ENCODE peak calls at places on chromosomes 2 and 18, in four cellular contexts. O, S, I and K are unnamed samples.

GRCh38 chr18:48785686-48786470 is 164.9 kb downstream of the SMAD7 start:
- DNase-seq in I (no peak), S (no peak), O (no peak), K (no peak)

GRCh38 chr2:22497789-22498188 is 887.2 kb upstream of the KLHL29 start:
- DNase-seq in I (no peak), O (no peak), S (no peak), K (no peak)

GRCh38 chr2:102046135-102046901 is 54.6 kb downstream of the IL1R2 start:
- DNase-seq in I (no peak), O (no peak), S (peak), K (no peak)

GRCh38 chr2:11652555-11652954 is 17.4 kb downstream of the NTSR2 start:
- DNase-seq in O (no peak), I (no peak), S (no peak), K (no peak)

GRCh38 chr18:8982416-8983183 is 119.9 kb upstream of the NDUFV2 start:
- DNase-seq in O (peak), S (peak), I (peak), K (peak)

GRCh38 chr18:62878305-62878704 is 163.0 kb downstream of the PHLPP1 start:
- DNase-seq in S (no peak), O (no peak), I (no peak), K (no peak)

GRCh38 chr2:233490831-233491230 is 75.8 kb downstream of the USP40 start:
- DNase-seq in I (no peak), S (no peak), O (no peak), K (no peak)

GRCh38 chr2:132439703-132440398 is 23.2 kb downstream of the GPR39 start:
- DNase-seq in I (no peak), S (peak), O (peak), K (no peak)

GRCh38 chr2:96985181-96985580 is 1.2 kb downstream of the FAM178B start:
- DNase-seq in S (no peak), O (no peak), I (no peak), K (peak)

GRCh38 chr18:11119962-11120361 is 29.4 kb downstream of the PIEZO2 start:
- DNase-seq in S (peak), I (no peak), O (peak), K (no peak)

GRCh38 chr2:42888321-42888720 is 95.9 kb upstream of the HAAO start:
- DNase-seq in S (no peak), I (no peak), O (no peak), K (no peak)

GRCh38 chr2:110105608-110106467 is 9.8 kb downstream of the MALL start:
- DNase-seq in S (peak), I (no peak), O (peak), K (no peak)

GRCh38 chr2:219219113-219219696 is 447 bp upstream of the ABCB6 start:
- DNase-seq in O (no peak), I (no peak), S (no peak), K (peak)

GRCh38 chr2:209441541-209441940 is 17.7 kb downstream of the MAP2 start:
- DNase-seq in I (no peak), O (no peak), S (no peak), K (no peak)

GRCh38 chr18:7221424-7222155 is 9.3 kb upstream of the LRRC30 start:
- DNase-seq in I (peak), S (peak), O (peak), K (peak)

GRCh38 chr2:8193686-8194615 is 487.9 kb upstream of the ID2 start:
- DNase-seq in S (no peak), I (no peak), O (no peak), K (peak)

GRCh38 chr2:199861116-199861774 is 10.3 kb upstream of the FTCDNL1 start:
- DNase-seq in I (peak), O (peak), S (peak), K (no peak)

GRCh38 chr2:66435549-66435875 is 587 bp downstream of the MEIS1 start:
- DNase-seq in I (peak), O (no peak), S (no peak), K (no peak)

GRCh38 chr2:229910832-229911412 is 10.9 kb downstream of the TRIP12 start:
- DNase-seq in S (peak), I (peak), O (peak), K (no peak)

GRCh38 chr2:150234787-150235512 is 252.5 kb downstream of the RND3 start:
- DNase-seq in O (no peak), I (no peak), S (no peak), K (no peak)

GRCh38 chr2:54603357-54603756 is 120.1 kb upstream of the EML6 start:
- DNase-seq in S (no peak), O (no peak), I (no peak), K (no peak)

GRCh38 chr18:28439870-28440269 is 262.9 kb upstream of the CDH2 start:
- DNase-seq in S (no peak), O (no peak), I (no peak), K (no peak)

DNA sequence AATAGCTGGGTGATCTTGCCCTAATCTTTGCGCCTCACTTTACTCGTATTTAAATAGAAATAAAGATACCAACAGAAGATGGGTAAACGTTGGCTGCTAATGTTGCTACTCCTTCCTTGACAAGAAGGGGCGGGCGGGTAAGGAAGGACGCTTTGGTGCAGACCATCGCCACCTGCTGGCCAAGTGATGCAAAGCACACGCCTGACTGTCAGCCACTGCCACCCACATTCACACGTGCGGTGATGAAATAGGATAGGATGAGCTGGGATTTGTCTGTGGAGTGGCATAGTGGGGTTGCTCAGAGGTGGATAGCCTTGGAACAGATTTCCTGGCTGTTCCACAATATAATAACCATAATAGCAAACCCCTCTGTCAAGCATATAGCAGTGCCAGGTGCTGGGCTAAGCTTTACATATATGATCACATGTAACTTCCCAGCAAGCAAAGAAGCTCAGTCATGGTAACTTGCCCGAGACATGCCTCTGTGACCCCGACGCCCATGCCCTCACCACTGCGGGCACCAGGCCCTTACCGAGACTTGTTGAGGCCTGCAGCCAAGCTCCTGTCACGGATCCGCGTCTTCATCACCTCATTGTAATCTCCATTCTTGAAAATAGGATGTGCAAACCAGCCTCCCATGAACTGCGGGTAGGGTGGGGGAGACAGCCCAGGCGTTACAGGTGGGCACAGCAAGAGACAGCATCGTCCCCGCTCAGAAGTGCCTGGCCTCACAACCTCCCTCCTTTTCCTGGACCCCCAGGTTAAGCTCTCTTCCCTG is 39.3 kb downstream of the LCT start:
- DNase-seq in I (peak), O (peak), S (peak), K (peak)
- TF ChIP-seq ESRRA in I (no peak), O (no peak), S (no peak), K (no peak)

GRCh38 chr2:192196451-192197194 is 1.9 kb upstream of the TMEFF2 start:
- DNase-seq in S (no peak), O (no peak), I (no peak), K (no peak)

GRCh38 chr2:192203876-192204275 is 9.1 kb upstream of the TMEFF2 start:
- DNase-seq in O (no peak), S (no peak), I (no peak), K (no peak)

GRCh38 chr2:192202373-192202772 is 7.6 kb upstream of the TMEFF2 start:
- DNase-seq in O (no peak), I (no peak), S (no peak), K (no peak)

GRCh38 chr2:192197387-192197786 is 2.7 kb upstream of the TMEFF2 start:
- DNase-seq in O (peak), S (no peak), I (no peak), K (no peak)

DNA sequence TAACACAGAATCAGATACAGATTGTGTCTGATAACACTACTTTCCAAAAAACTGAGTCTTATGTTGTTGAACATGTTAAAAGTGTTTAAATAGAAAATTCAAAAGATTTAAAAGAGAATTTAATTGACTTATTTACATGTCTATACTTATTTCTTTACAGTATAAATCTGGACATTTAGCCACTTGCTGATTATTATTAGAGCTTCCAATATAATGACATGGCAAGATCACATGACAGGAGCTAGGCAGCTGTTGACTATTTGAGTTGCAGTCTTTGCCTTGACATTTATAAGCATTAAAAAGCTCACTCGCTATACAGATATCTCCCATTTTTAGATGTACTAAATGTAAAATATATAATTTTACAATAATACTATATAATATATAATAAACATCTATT is 6.4 kb upstream of the TMEFF2 start:
- DNase-seq in I (no peak), O (no peak), S (no peak), K (no peak)
- TF ChIP-seq ESRRA in I (no peak), O (no peak), S (no peak), K (no peak)

DNA sequence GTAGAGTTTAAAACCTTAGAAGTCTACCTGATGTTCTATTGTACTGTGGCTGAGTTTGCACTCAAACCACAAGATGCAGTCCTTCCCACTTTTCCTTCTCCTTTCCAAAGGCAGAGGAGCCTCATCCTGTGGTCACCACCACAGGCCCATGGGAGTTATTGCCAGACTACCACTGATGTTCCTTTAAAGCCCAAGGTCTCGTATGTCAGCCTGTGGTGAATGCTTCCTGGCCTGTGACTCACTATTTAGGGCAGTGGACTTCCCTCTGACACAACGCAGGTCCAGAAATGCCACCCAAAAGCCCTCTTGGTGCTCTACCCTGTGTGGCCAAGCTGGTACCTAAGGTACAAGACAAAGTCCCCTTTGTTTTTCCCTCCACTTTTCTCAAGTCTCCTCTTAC is 14.8 kb upstream of the FMNL2 start:
- DNase-seq in I (no peak), S (no peak), O (no peak), K (no peak)
- TF ChIP-seq ESRRA in I (no peak), S (no peak), O (no peak), K (no peak)

GRCh38 chr18:67621025-67621713 is 104.6 kb upstream of the DSEL start:
- DNase-seq in O (no peak), I (no peak), S (no peak), K (no peak)
- TF ChIP-seq ESRRA in O (no peak), I (no peak), S (no peak), K (no peak)

GRCh38 chr18:74742573-74742972 is 144.9 kb downstream of the ZNF407 start:
- DNase-seq in O (no peak), I (no peak), S (no peak), K (no peak)

GRCh38 chr18:74745658-74746403 is 148.2 kb downstream of the ZNF407 start:
- DNase-seq in I (peak), S (peak), O (peak), K (no peak)

GRCh38 chr18:74734013-74734444 is 136.4 kb downstream of the ZNF407 start:
- DNase-seq in S (peak), O (no peak), I (no peak), K (no peak)

GRCh38 chr18:74739926-74740325 is 142.3 kb downstream of the ZNF407 start:
- DNase-seq in S (peak), O (no peak), I (no peak), K (no peak)
- TF ChIP-seq ESRRA in S (no peak), O (no peak), I (no peak), K (no peak)

GRCh38 chr2:23566236-23567142 is 181.5 kb downstream of the KLHL29 start:
- DNase-seq in O (peak), S (peak), I (peak), K (peak)
- TF ChIP-seq ESRRA in O (no peak), S (no peak), I (no peak), K (no peak)

GRCh38 chr2:158191076-158191566 is 89.4 kb downstream of the UPP2 start:
- DNase-seq in S (peak), I (no peak), O (no peak), K (no peak)

GRCh38 chr2:158197940-158198339 is 96.3 kb downstream of the UPP2 start:
- DNase-seq in S (no peak), O (no peak), I (no peak), K (no peak)

GRCh38 chr2:158191569-158191968 is 89.9 kb downstream of the UPP2 start:
- DNase-seq in O (no peak), S (peak), I (no peak), K (no peak)

GRCh38 chr2:158192515-158193234 is 91.0 kb downstream of the UPP2 start:
- DNase-seq in S (no peak), O (no peak), I (no peak), K (no peak)

DNA sequence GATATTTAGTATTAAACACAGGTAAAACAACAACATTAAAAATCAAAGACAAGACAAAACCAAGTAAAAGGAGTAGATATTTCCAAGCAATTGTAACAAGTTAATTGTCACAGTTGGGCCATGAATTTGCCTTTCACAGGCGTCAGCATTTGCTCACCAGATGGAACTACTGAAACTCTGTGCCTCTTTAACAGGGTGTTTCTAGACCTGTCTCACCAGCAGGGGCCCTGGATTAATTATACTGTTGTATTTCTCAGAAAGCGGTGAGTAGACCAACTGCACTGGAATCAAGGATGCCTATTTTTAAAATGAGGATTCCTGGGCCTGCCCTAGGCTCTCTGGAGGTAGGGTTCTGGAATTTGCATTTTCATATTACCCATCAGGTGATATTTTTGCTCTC is 92.6 kb downstream of the UPP2 start:
- DNase-seq in I (no peak), O (no peak), S (no peak), K (no peak)
- TF ChIP-seq ESRRA in I (no peak), O (no peak), S (no peak), K (no peak)

GRCh38 chr2:168470188-168470879 is 14.3 kb downstream of the CERS6 start:
- DNase-seq in S (no peak), O (no peak), I (no peak), K (no peak)
- TF ChIP-seq ESRRA in S (no peak), O (no peak), I (no peak), K (no peak)

DNA sequence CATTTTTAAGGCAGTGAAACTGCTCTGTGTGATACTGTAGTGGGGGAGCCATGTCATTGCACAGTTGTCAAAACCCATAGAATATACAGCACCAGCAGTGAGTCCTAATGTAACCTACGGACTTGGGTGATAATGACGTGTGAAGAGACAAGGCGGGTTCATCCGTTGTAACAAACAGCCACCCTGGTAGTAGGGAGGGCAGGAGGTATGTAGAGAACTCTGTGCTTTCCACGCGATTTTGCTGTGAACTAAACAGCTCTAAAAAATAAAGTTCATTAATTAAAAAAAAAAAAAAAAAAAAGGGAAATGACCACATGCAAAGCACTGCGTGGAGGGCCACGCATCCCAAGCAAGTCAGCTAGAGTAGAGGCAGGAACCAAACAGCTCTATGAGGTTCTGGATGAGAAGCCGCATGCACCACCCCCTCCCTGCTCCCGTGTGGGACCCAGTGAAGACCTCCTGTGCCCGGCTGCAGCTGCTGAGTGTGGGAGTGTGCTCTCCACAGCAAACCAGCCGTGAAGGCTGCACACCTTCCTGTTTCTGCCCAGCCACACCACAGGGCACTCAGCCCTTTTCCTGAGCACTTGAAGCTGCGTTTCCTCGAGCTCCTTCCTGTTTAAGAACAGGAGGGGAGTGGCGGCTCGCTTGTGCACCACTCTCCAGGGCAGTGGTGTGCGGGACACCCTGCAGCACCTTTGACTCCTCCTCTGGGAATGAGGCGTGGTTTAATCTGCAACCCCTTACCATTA is 65.6 kb downstream of the ODC1 start:
- DNase-seq in O (no peak), I (no peak), S (no peak), K (no peak)
- TF ChIP-seq ESRRA in O (no peak), I (no peak), S (no peak), K (no peak)

GRCh38 chr2:26694001-26694400 is 1.5 kb downstream of the KCNK3 start:
- DNase-seq in O (no peak), S (no peak), I (no peak), K (no peak)

GRCh38 chr2:26691881-26692813 is at the start of gene KCNK3:
- DNase-seq in I (peak), S (no peak), O (peak), K (peak)

GRCh38 chr2:26691140-26691539 is 1.4 kb upstream of the KCNK3 start:
- DNase-seq in I (no peak), S (no peak), O (no peak), K (no peak)

GRCh38 chr2:26692814-26693286 is 328 bp downstream of the KCNK3 start:
- DNase-seq in I (no peak), O (no peak), S (no peak), K (peak)

DNA sequence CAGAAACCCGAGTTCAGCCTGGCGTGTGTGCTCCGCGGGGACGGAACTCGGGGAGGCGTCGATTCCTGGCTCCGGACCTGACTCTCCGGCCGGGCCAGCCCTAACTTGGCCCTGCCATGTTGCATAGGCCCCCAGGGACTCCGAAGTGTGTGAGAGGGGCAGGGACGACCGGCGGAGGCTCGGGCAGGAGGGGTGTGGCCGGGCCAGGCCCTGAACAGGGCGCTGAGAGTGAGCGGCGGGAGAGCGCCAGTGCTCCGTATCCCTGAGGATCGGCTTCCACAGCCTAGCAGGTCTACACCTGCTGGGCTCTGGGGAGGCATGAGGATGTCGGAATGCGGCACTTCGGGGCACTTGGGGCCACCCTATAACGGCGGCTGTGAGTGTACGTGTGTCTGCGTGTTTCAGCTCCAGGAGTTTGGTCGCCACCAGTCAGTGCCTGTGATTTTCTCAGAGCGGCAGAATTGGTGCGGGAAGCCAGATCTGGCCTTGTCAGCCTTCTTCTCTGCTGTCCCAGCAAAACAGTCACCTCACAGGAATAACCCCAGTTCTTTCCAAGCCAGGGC is 846 bp downstream of the KCNK3 start:
- DNase-seq in S (no peak), I (no peak), O (no peak), K (no peak)
- TF ChIP-seq ESRRA in S (no peak), I (no peak), O (no peak), K (no peak)